ENCODE peak calls at places on chromosomes 16 and 17, in seven cellular contexts. W, R, S, D, C, G and Q are unnamed samples.

GRCh38 chr17:29145289-29146058 is 34.7 kb downstream of the MYO18A start:
- DNase-seq in W (peak; percentile 91), R (peak; percentile 85), S (no peak), D (no peak), C (no peak), G (peak; percentile 76), Q (peak; percentile 69)

GRCh38 chr17:7079581-7080444 is at the start of gene CLEC10A:
- DNase-seq in W (peak; percentile 68), R (no peak), S (no peak), D (no peak), C (no peak), G (no peak), Q (no peak)

GRCh38 chr16:14963281-14964173 is 11.3 kb upstream of the PDXDC1 start:
- DNase-seq in W (no peak), R (no peak), S (no peak), D (no peak), C (no peak), G (no peak), Q (no peak)

GRCh38 chr16:67252806-67253497 is 4.2 kb downstream of the SLC9A5 start:
- DNase-seq in W (no peak), R (no peak), S (no peak), D (no peak), C (no peak), G (no peak), Q (no peak)

GRCh38 chr17:29591737-29592624 is 951 bp upstream of the ANKRD13B start:
- DNase-seq in W (peak; percentile 96), R (no peak), S (peak; percentile 61), D (no peak), C (peak; percentile 69), G (peak; percentile 87), Q (peak; percentile 97)

GRCh38 chr17:64130559-64131001 is 636 bp upstream of the ERN1 start:
- DNase-seq in W (no peak), R (peak; percentile 54), S (no peak), D (no peak), C (no peak), G (no peak), Q (no peak)

GRCh38 chr17:82097187-82097918 is 683 bp downstream of the FASN start:
- DNase-seq in W (peak; percentile 72), R (peak; percentile 28), S (no peak), D (peak; percentile 4), C (no peak), G (peak; percentile 50), Q (peak; percentile 71)

GRCh38 chr16:31484491-31485171 is 1.7 kb downstream of the SLC5A2 start:
- DNase-seq in W (no peak), R (no peak), S (no peak), D (no peak), C (no peak), G (no peak), Q (peak; percentile 85)

GRCh38 chr17:29590979-29591736 is 1.7 kb upstream of the GIT1 start:
- DNase-seq in W (no peak), R (peak; percentile 72), S (no peak), D (no peak), C (peak; percentile 48), G (no peak), Q (peak; percentile 40)

GRCh38 chr17:58534901-58535421 is 20.5 kb upstream of the MTMR4 start:
- DNase-seq in W (peak; percentile 82), R (peak; percentile 42), S (no peak), D (no peak), C (peak; percentile 24), G (peak; percentile 20), Q (no peak)

GRCh38 chr17:73091770-73092517 is 544 bp downstream of the SLC39A11 start:
- DNase-seq in W (peak; percentile 60), R (peak; percentile 25), S (no peak), D (no peak), C (no peak), G (no peak), Q (peak; percentile 31)

GRCh38 chr17:61325382-61326073 is 74.1 kb upstream of the TBX2 start:
- DNase-seq in W (no peak), R (peak; percentile 66), S (no peak), D (no peak), C (no peak), G (no peak), Q (no peak)

GRCh38 chr17:40191237-40192208 is 14.3 kb downstream of the RAPGEFL1 start:
- DNase-seq in W (peak; percentile 64), R (peak; percentile 75), S (peak; percentile 43), D (no peak), C (peak; percentile 43), G (peak; percentile 78), Q (no peak)

GRCh38 chr17:83125515-83126274 is 46.3 kb downstream of the METRNL start:
- DNase-seq in W (peak; percentile 87), R (no peak), S (no peak), D (peak; percentile 65), C (no peak), G (no peak), Q (no peak)

GRCh38 chr16:984106-984505 is 2.5 kb downstream of the SOX8 start:
- DNase-seq in W (no peak), R (no peak), S (no peak), D (no peak), C (no peak), G (no peak), Q (no peak)

GRCh38 chr16:4333308-4333638 is 17.4 kb downstream of the GLIS2 start:
- DNase-seq in W (no peak), R (no peak), S (no peak), D (no peak), C (no peak), G (no peak), Q (no peak)

GRCh38 chr16:27239906-27240655 is 28.5 kb downstream of the NSMCE1 start:
- DNase-seq in W (no peak), R (no peak), S (no peak), D (no peak), C (no peak), G (no peak), Q (no peak)

GRCh38 chr16:75319513-75320401 is 68.3 kb upstream of the BCAR1 start:
- DNase-seq in W (peak; percentile 71), R (peak; percentile 92), S (peak; percentile 67), D (peak; percentile 84), C (no peak), G (peak; percentile 97), Q (no peak)
- TF ChIP-seq CTCF in W (no peak), R (no peak), S (no peak), D (peak; percentile 7), C (no peak), G (no peak), Q (no peak)

DNA sequence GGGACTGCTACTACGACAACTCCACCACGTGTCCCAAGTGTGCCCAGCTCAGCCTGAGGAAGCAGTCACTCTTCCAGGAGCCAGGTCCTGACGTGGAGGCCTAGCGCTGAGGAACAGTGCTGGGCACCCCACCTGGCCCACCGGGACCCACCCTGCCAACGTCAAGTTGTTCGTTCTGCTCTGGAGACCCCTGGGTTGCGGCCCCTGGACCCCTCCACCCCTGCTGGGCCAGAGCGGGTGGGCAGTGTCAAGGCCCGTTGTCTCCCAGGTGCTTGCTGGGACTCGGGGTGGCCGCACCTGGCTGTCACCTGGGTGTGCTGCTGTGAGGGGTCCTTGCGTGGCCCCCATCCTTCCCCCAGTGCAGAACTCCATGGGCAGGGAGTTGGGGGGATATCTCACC is 34.4 kb downstream of the CDRT15L2 start:
- DNase-seq in W (no peak), R (no peak), S (no peak), D (no peak), C (no peak), G (no peak), Q (no peak)
- TF ChIP-seq CTCF in W (no peak), R (no peak), S (no peak), D (no peak), C (no peak), G (no peak), Q (no peak)

DNA sequence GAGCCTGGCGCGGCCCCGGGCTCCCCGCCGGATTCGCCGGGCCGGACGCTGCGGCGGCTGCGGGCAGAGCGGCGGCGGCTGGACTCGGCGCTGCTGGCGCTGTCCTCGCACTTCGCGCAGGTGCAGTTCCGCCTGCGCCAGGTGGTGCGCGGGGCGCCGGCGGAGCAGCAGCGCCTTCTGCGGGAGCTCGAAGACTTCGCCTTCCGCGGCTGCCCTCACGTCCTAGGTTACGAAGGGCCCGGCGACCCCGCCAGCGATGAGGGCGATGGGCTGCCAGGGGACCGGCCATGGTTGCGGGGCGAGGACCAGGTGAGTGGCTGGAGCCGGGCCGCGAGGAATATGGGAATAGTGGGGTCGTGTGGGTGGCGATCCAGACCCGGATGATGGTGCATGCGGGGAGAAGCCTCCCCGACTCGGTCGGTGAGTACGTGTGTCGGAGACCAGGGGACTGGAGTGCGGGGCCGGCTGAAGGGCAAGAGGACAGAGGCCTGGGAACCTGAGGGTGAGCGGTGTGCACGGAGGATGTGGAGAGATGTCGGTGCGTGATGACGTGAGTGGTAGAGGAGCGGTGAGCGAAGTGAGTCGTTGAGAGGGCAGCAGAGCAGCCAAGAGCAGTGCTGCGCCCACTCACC is 517 bp downstream of the RUNDC1 start:
- DNase-seq in W (peak; percentile 69), R (peak; percentile 39), S (no peak), D (no peak), C (peak; percentile 31), G (peak; percentile 24), Q (peak; percentile 71)
- TF ChIP-seq CTCF in W (no peak), R (no peak), S (no peak), D (no peak), C (no peak), G (no peak), Q (peak; percentile 20)

DNA sequence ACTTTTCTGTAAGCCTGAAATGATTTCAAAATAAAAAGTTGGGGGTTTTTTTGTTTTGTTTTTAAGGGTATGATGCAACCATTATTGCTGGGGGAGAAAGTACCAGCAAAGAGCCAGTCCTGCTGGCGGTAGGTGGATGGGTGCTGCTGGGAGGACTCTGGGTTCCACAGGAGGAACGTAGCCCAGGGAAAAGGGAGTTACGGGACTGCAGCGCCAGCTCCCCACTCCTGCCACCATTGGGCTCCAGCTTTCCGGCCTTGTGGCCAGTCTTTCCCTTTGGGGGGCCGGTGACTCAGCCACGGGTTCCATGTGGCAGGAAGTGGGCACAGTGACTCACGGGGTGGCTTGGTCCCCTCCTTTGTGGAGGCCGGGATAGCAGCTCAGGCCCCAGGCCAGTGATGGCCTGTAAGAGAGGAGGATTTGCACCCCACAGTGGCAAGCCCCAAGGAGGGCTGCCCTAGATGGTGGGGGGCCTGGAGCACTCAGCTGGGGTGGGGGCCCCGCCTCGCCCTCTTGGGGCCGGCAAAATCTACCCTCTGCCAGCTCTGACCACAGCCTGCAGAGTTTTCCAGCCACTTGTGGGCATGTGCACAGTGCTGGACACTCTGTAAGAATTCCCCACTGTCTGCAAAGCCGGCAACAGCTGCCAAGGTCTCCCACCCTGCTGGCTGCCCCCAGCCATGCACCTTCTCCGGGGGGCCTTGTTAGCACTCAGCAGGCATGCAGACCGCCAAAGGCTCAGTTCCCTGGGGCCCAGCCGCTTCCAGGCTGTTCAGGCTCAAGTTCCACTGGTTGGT is 30.4 kb downstream of the SOCS3 start:
- DNase-seq in W (peak; percentile 99), R (peak; percentile 64), S (no peak), D (peak; percentile 63), C (peak; percentile 76), G (peak; percentile 90), Q (peak; percentile 72)
- TF ChIP-seq CTCF in W (no peak), R (no peak), S (no peak), D (no peak), C (no peak), G (peak; percentile 6), Q (no peak)

DNA sequence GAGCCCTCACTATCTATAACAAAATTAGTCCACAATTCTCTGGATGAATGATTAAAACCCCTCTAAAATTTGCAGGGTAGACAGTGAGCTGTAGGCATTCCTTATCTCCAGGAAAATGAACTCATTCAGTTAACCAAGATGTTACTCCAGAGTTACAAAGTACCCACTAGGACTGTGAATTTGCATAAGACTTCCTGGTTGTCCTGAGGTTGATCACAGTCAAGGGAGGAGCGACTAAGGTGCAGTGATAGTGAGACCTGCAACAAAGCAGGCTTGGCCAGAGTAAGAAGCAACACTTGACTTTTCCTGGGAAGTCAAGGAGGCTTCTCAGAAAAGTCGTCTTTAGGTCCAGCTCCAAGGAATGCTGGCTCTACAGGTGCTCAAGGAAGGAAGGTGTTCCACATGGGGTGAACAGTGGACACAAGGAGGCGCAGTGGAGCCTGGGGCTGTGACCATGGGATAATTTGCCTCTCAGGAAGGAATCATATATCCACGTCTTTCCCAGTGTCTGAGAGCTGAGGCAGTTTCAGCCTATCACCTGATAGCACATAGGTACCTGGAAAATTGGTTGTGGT is 821.0 kb upstream of the EEF2KMT start:
- DNase-seq in W (no peak), R (no peak), S (no peak), D (no peak), C (no peak), G (no peak), Q (peak; percentile 58)
- TF ChIP-seq CTCF in W (peak; percentile 31), R (no peak), S (no peak), D (no peak), C (no peak), G (no peak), Q (peak; percentile 41)